ENCODE peak calls at places on chromosomes 6 and 20, in four cellular contexts. One of them, this sample, is unnamed.

GRCh38 chr20:64051532-64052325 is 2.3 kb upstream of the SOX18 start:
- ATAC-seq in body of pancreas: peak; percentile 38
- ATAC-seq in CD8-positive, alpha-beta T cell: no peak
- ATAC-seq in right cardiac atrium: peak; percentile 50
- ATAC-seq in this sample: peak; percentile 61

GRCh38 chr20:25676164-25676809 is 20.4 kb downstream of the ZNF337 start:
- ATAC-seq in body of pancreas: no peak
- ATAC-seq in CD8-positive, alpha-beta T cell: no peak
- ATAC-seq in right cardiac atrium: no peak
- ATAC-seq in this sample: no peak

GRCh38 chr6:105384004-105384403 is 18.9 kb downstream of the PREP start:
- ATAC-seq in right cardiac atrium: peak; percentile 31
- ATAC-seq in CD8-positive, alpha-beta T cell: no peak
- ATAC-seq in body of pancreas: no peak
- ATAC-seq in this sample: no peak

GRCh38 chr6:30600576-30600975 is 16.5 kb downstream of the PPP1R10 start:
- ATAC-seq in body of pancreas: no peak
- ATAC-seq in CD8-positive, alpha-beta T cell: no peak
- ATAC-seq in right cardiac atrium: peak; percentile 6
- ATAC-seq in this sample: no peak

GRCh38 chr6:150813993-150814359 is 51.5 kb upstream of the MTHFD1L start:
- ATAC-seq in body of pancreas: no peak
- ATAC-seq in right cardiac atrium: no peak
- ATAC-seq in CD8-positive, alpha-beta T cell: no peak
- ATAC-seq in this sample: no peak

GRCh38 chr20:21583486-21584168 is 69.8 kb upstream of the NKX2-2 start:
- ATAC-seq in CD8-positive, alpha-beta T cell: no peak
- ATAC-seq in body of pancreas: no peak
- ATAC-seq in right cardiac atrium: no peak
- ATAC-seq in this sample: no peak

GRCh38 chr6:24415753-24416152 is 13.0 kb downstream of the MRS2 start:
- ATAC-seq in right cardiac atrium: no peak
- ATAC-seq in CD8-positive, alpha-beta T cell: no peak
- ATAC-seq in body of pancreas: no peak
- ATAC-seq in this sample: no peak

GRCh38 chr6:134379086-134379485 is 61.2 kb upstream of the SGK1 start:
- ATAC-seq in CD8-positive, alpha-beta T cell: peak; percentile 65
- ATAC-seq in body of pancreas: peak; percentile 99
- ATAC-seq in right cardiac atrium: no peak
- ATAC-seq in this sample: no peak

GRCh38 chr6:149169761-149170359 is 147.7 kb upstream of the TAB2 start:
- ATAC-seq in right cardiac atrium: peak; percentile 82
- ATAC-seq in CD8-positive, alpha-beta T cell: no peak
- ATAC-seq in body of pancreas: peak; percentile 27
- ATAC-seq in this sample: peak; percentile 80

GRCh38 chr6:19153270-19153980 is 683.7 kb upstream of the ID4 start:
- ATAC-seq in right cardiac atrium: peak; percentile 86
- ATAC-seq in body of pancreas: peak; percentile 24
- ATAC-seq in CD8-positive, alpha-beta T cell: no peak
- ATAC-seq in this sample: peak; percentile 65

GRCh38 chr6:129860901-129861665 is at the start of gene TMEM244:
- ATAC-seq in right cardiac atrium: no peak
- ATAC-seq in CD8-positive, alpha-beta T cell: peak; percentile 75
- ATAC-seq in body of pancreas: no peak
- ATAC-seq in this sample: no peak

DNA sequence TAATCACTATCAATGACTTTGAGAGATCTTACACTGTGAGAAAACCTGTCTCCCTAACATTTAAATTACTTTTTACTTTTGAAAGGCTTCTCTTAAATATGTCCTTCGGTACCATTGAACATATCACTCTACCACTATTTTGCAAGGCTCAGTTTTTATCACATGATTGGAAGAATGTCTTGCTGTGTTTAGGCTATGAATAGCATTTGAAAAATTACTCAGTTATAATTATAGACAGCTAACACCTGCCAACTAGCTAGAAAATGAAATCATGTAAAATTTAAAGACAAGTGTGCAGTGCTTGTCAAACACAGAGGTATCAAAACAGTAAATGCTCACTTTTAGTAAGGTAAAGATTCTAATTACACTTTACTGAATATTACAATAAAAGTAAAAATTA is 11.0 kb downstream of the SESN1 start:
- ATAC-seq in CD8-positive, alpha-beta T cell: no peak
- ATAC-seq in right cardiac atrium: peak; percentile 52
- ATAC-seq in body of pancreas: no peak
- ATAC-seq in this sample: no peak
- H3K4me3 ChIP-seq in CD8-positive, alpha-beta T cell: no peak overlapping the region
- H3K4me3 ChIP-seq in right cardiac atrium: no peak overlapping the region
- H3K4me3 ChIP-seq in body of pancreas: no peak overlapping the region
- H3K4me3 ChIP-seq in this sample: no peak overlapping the region

GRCh38 chr6:163404825-163405265 is 9.7 kb upstream of the QKI start:
- ATAC-seq in body of pancreas: no peak
- ATAC-seq in right cardiac atrium: peak; percentile 84
- ATAC-seq in CD8-positive, alpha-beta T cell: no peak
- ATAC-seq in this sample: peak; percentile 79

GRCh38 chr6:163405412-163406309 is 8.9 kb upstream of the QKI start:
- ATAC-seq in body of pancreas: peak; percentile 82
- ATAC-seq in CD8-positive, alpha-beta T cell: peak; percentile 56
- ATAC-seq in right cardiac atrium: peak; percentile 90
- ATAC-seq in this sample: peak; percentile 72

GRCh38 chr6:163406830-163407229 is 7.7 kb upstream of the QKI start:
- ATAC-seq in body of pancreas: no peak
- ATAC-seq in right cardiac atrium: no peak
- ATAC-seq in CD8-positive, alpha-beta T cell: no peak
- ATAC-seq in this sample: no peak

GRCh38 chr6:163408352-163408991 is 6.0 kb upstream of the QKI start:
- ATAC-seq in right cardiac atrium: no peak
- ATAC-seq in body of pancreas: no peak
- ATAC-seq in CD8-positive, alpha-beta T cell: no peak
- ATAC-seq in this sample: no peak

DNA sequence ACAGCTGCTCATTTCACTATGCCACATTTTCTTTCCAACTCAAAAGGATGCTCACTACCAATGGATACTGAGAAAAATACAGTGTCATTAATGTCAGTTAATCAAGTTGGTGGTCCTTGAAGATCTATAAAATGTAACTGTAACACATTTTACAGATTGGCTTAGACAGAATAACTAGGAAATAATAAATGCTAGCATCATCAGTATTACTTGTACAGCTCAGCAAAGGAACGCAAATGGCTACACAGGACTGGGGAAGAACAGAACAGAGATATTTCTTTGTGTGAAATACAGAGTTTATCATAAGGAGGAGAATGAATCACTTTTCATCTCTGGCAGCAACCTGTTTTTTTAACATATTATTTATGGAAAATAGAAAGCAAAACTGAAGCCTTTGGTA is 8.2 kb upstream of the QKI start:
- ATAC-seq in right cardiac atrium: no peak
- ATAC-seq in CD8-positive, alpha-beta T cell: no peak
- ATAC-seq in body of pancreas: no peak
- ATAC-seq in this sample: no peak
- H3K4me3 ChIP-seq in right cardiac atrium: peak overlapping the region; percentile 47
- H3K4me3 ChIP-seq in CD8-positive, alpha-beta T cell: peak overlapping the region; percentile 34
- H3K4me3 ChIP-seq in body of pancreas: no peak overlapping the region
- H3K4me3 ChIP-seq in this sample: peak overlapping the region; percentile 27

GRCh38 chr6:14258695-14259655 is 141.4 kb downstream of the CD83 start:
- ATAC-seq in right cardiac atrium: peak; percentile 36
- ATAC-seq in CD8-positive, alpha-beta T cell: no peak
- ATAC-seq in body of pancreas: no peak
- ATAC-seq in this sample: no peak
- H3K4me3 ChIP-seq in right cardiac atrium: no peak overlapping the region
- H3K4me3 ChIP-seq in CD8-positive, alpha-beta T cell: no peak overlapping the region
- H3K4me3 ChIP-seq in body of pancreas: no peak overlapping the region
- H3K4me3 ChIP-seq in this sample: no peak overlapping the region

GRCh38 chr6:73314577-73315492 is 39.2 kb downstream of the DPPA5 start:
- ATAC-seq in body of pancreas: no peak
- ATAC-seq in CD8-positive, alpha-beta T cell: no peak
- ATAC-seq in right cardiac atrium: no peak
- ATAC-seq in this sample: no peak
- H3K4me3 ChIP-seq in body of pancreas: no peak overlapping the region
- H3K4me3 ChIP-seq in CD8-positive, alpha-beta T cell: no peak overlapping the region
- H3K4me3 ChIP-seq in right cardiac atrium: no peak overlapping the region
- H3K4me3 ChIP-seq in this sample: no peak overlapping the region

GRCh38 chr20:62989201-62989601 is 17.6 kb downstream of the BHLHE23 start:
- ATAC-seq in right cardiac atrium: no peak
- ATAC-seq in body of pancreas: no peak
- ATAC-seq in CD8-positive, alpha-beta T cell: peak; percentile 46
- ATAC-seq in this sample: no peak
- H3K4me3 ChIP-seq in right cardiac atrium: no peak overlapping the region
- H3K4me3 ChIP-seq in body of pancreas: no peak overlapping the region
- H3K4me3 ChIP-seq in CD8-positive, alpha-beta T cell: peak overlapping the region; percentile 62
- H3K4me3 ChIP-seq in this sample: no peak overlapping the region